ENCODE peak calls at places on chromosomes 12 and 14, in four cellular contexts. Y is K562, G is H1, N is HepG2. R is an unnamed sample.

GRCh38 chr14:69101331-69101826 is 51.5 kb downstream of the DCAF5 start:
- DNase-seq in Y (peak; percentile 28), G (no peak), N (no peak), R (no peak)

GRCh38 chr14:35404496-35405303 is at the start of gene NFKBIA:
- DNase-seq in Y (peak; percentile 69), G (no peak), N (peak; percentile 93), R (peak; percentile 86)

GRCh38 chr12:51726931-51727330 is 121.6 kb downstream of the FIGNL2 start:
- DNase-seq in Y (no peak), G (no peak), N (no peak), R (no peak)

GRCh38 chr14:96051642-96052540 is 12.7 kb downstream of the C14orf132 start:
- DNase-seq in Y (no peak), G (no peak), N (peak; percentile 33), R (no peak)

GRCh38 chr14:26595922-26596721 is 1.7 kb downstream of the NOVA1 start:
- DNase-seq in Y (no peak), G (no peak), N (no peak), R (no peak)

GRCh38 chr12:23303821-23304220 is 645.6 kb downstream of the SOX5 start:
- DNase-seq in Y (no peak), G (no peak), N (no peak), R (no peak)

GRCh38 chr14:63673255-63673654 is 31.6 kb upstream of the WDR89 start:
- DNase-seq in Y (no peak), G (no peak), N (no peak), R (no peak)

GRCh38 chr12:108375986-108376663 is 37.0 kb upstream of the CMKLR1 start:
- DNase-seq in Y (no peak), G (no peak), N (no peak), R (no peak)

GRCh38 chr14:61616524-61617185 is 78.7 kb upstream of the HIF1A start:
- DNase-seq in Y (no peak), G (no peak), N (peak; percentile 25), R (no peak)

GRCh38 chr12:122921917-122922316 is 26.0 kb upstream of the VPS37B start:
- DNase-seq in Y (no peak), G (no peak), N (no peak), R (no peak)
- TF ChIP-seq HDAC2 in Y (no peak), G (no peak), N (no peak), R (no peak)

GRCh38 chr12:130817804-130818203 is 21.2 kb downstream of the STX2 start:
- DNase-seq in Y (no peak), G (no peak), N (no peak), R (no peak)

GRCh38 chr12:130813949-130814348 is 25.1 kb downstream of the STX2 start:
- DNase-seq in Y (no peak), G (no peak), N (no peak), R (peak; percentile 26)

GRCh38 chr12:130816055-130816454 is 23.0 kb downstream of the STX2 start:
- DNase-seq in Y (no peak), G (no peak), N (no peak), R (no peak)

GRCh38 chr12:130813436-130813835 is 25.6 kb downstream of the STX2 start:
- DNase-seq in Y (no peak), G (no peak), N (no peak), R (no peak)

GRCh38 chr12:130815028-130815741 is 23.9 kb downstream of the STX2 start:
- DNase-seq in Y (no peak), G (no peak), N (no peak), R (no peak)
- TF ChIP-seq BRCA1 in Y (no peak), G (no peak), N (no peak), R (no peak)

DNA sequence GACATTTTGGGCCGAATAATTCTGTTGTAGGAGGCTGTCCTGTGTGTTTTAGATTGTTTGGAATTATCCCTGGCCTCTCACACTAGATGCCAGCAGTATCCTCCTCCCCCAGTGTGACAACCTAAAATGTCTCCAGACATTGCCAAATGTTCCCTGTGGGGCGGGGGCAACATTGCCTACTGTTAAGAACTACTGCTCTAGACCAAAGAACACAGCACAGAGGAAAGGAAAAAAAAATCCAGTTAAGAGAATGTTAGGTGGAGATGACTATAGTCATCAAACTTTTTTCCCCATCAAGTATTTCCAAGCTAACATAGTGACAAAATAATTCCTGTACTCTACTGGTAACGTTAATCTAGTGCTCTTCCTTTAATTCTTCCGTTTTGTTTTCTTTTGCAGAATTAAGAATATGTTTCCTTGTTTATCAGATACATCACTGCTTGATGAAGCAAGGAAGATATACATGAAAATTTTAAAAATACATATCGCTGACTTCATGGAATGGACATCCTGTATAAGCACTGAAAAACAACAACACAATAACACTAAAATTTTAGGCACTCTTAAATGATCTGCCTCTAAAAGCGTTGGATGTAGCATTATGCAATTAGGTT is 3.6 kb downstream of the CDKN1B start:
- DNase-seq in Y (no peak), G (no peak), N (no peak), R (no peak)
- TF ChIP-seq HDAC2 in Y (no peak), G (no peak), N (no peak), R (no peak)

DNA sequence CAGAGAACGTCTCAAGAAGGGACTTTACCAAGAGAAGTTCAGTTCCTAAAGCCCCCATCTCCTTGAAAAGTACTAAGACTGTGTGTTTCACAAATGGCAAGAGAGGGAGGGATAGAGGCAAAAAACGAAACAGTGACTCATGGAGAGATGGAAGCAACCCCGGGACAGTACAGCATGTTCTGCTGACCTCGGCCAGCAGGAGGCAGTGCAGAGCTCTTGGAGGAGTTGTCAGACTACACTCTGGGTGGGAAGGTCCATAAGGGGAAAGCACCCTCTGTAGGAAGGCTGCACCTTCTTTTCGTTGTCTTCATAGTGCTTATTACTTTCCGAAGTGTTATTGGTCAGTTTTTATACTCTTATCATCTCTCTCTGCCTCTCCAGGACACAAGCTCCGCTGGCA is 525.2 kb upstream of the CCDC196 start:
- DNase-seq in Y (peak; percentile 65), G (peak; percentile 50), N (no peak), R (no peak)
- TF ChIP-seq BRCA1 in Y (no peak), G (no peak), N (no peak), R (no peak)

DNA sequence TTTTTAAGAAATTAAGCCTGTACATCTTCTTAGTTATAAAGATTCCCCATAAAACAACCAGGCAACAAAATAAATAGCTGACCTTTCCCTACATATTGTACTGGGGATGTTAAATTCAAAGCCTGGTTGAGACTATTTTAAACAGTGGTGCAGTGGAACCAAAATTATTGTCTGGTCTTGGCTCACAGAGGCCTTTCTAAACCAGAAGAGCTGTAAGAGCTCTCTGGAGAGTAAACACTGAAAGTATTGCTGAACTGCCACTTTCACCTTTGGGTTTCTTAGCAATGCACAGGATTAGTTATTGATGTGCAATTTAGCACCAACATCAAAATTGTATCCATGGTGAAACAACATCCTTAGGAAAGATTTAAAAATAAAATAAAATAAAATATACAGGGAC is 20.6 kb downstream of the RACGAP1 start:
- DNase-seq in Y (no peak), G (no peak), N (no peak), R (no peak)
- TF ChIP-seq HDAC2 in Y (no peak), G (no peak), N (no peak), R (no peak)

GRCh38 chr14:82806016-82806415 is 1272.4 kb upstream of the SEL1L start:
- DNase-seq in Y (no peak), G (no peak), N (no peak), R (no peak)
- TF ChIP-seq BRCA1 in Y (no peak), G (no peak), N (no peak), R (no peak)

R was measured in GM12878.